ENCODE peak calls at places on chromosome 6, in six cellular contexts. One of them, this sample, is unnamed.

GRCh38 chr6:158122048-158122447 is 46.0 kb downstream of the SERAC1 start:
- DNase-seq in GM13976: no peak
- DNase-seq in AG20443: no peak
- DNase-seq in stimulated activated CD4-positive, alpha-beta T cell treated with anti-CD3 and anti-CD28 coated beads, Interleukin-12 subunit alpha, Interleukin-12 subunit beta, amount 100 ng/mL, for 24 hours: no peak
- DNase-seq in choroid plexus epithelial cell: no peak
- DNase-seq in T-helper 9 cell: no peak
- DNase-seq in this sample: no peak

GRCh38 chr6:169824848-169825557 is 73.6 kb downstream of the ERMARD start:
- DNase-seq in GM13976: no peak
- DNase-seq in AG20443: no peak
- DNase-seq in stimulated activated CD4-positive, alpha-beta T cell treated with anti-CD3 and anti-CD28 coated beads, Interleukin-12 subunit alpha, Interleukin-12 subunit beta, amount 100 ng/mL, for 24 hours: no peak
- DNase-seq in choroid plexus epithelial cell: no peak
- DNase-seq in T-helper 9 cell: no peak
- DNase-seq in this sample: no peak

GRCh38 chr6:135935951-135936601 is 84.6 kb downstream of the PDE7B start:
- DNase-seq in GM13976: no peak
- DNase-seq in AG20443: peak; percentile 55
- DNase-seq in stimulated activated CD4-positive, alpha-beta T cell treated with anti-CD3 and anti-CD28 coated beads, Interleukin-12 subunit alpha, Interleukin-12 subunit beta, amount 100 ng/mL, for 24 hours: no peak
- DNase-seq in choroid plexus epithelial cell: peak; percentile 76
- DNase-seq in T-helper 9 cell: no peak
- DNase-seq in this sample: no peak

GRCh38 chr6:11008821-11009220 is 35.3 kb downstream of the ELOVL2 start:
- DNase-seq in GM13976: no peak
- DNase-seq in AG20443: peak; percentile 49
- DNase-seq in stimulated activated CD4-positive, alpha-beta T cell treated with anti-CD3 and anti-CD28 coated beads, Interleukin-12 subunit alpha, Interleukin-12 subunit beta, amount 100 ng/mL, for 24 hours: no peak
- DNase-seq in choroid plexus epithelial cell: peak; percentile 75
- DNase-seq in T-helper 9 cell: no peak
- DNase-seq in this sample: no peak

GRCh38 chr6:2938004-2938631 is 33.2 kb downstream of the SERPINB6 start:
- DNase-seq in GM13976: no peak
- DNase-seq in AG20443: no peak
- DNase-seq in stimulated activated CD4-positive, alpha-beta T cell treated with anti-CD3 and anti-CD28 coated beads, Interleukin-12 subunit alpha, Interleukin-12 subunit beta, amount 100 ng/mL, for 24 hours: no peak
- DNase-seq in choroid plexus epithelial cell: no peak
- DNase-seq in T-helper 9 cell: no peak
- DNase-seq in this sample: no peak

GRCh38 chr6:133945158-133945557 is 7.9 kb upstream of the TBPL1 start:
- DNase-seq in GM13976: no peak
- DNase-seq in AG20443: peak; percentile 11
- DNase-seq in stimulated activated CD4-positive, alpha-beta T cell treated with anti-CD3 and anti-CD28 coated beads, Interleukin-12 subunit alpha, Interleukin-12 subunit beta, amount 100 ng/mL, for 24 hours: no peak
- DNase-seq in choroid plexus epithelial cell: peak; percentile 52
- DNase-seq in T-helper 9 cell: no peak
- DNase-seq in this sample: no peak

GRCh38 chr6:104753251-104753650 is 106.5 kb downstream of the HACE1 start:
- DNase-seq in GM13976: no peak
- DNase-seq in AG20443: no peak
- DNase-seq in stimulated activated CD4-positive, alpha-beta T cell treated with anti-CD3 and anti-CD28 coated beads, Interleukin-12 subunit alpha, Interleukin-12 subunit beta, amount 100 ng/mL, for 24 hours: no peak
- DNase-seq in choroid plexus epithelial cell: no peak
- DNase-seq in T-helper 9 cell: no peak
- DNase-seq in this sample: no peak

GRCh38 chr6:40325791-40326190 is 261.4 kb downstream of the LRFN2 start:
- DNase-seq in GM13976: no peak
- DNase-seq in AG20443: no peak
- DNase-seq in stimulated activated CD4-positive, alpha-beta T cell treated with anti-CD3 and anti-CD28 coated beads, Interleukin-12 subunit alpha, Interleukin-12 subunit beta, amount 100 ng/mL, for 24 hours: no peak
- DNase-seq in choroid plexus epithelial cell: no peak
- DNase-seq in T-helper 9 cell: no peak
- DNase-seq in this sample: no peak

GRCh38 chr6:151286192-151286591 is 46.4 kb downstream of the AKAP12 start:
- DNase-seq in GM13976: no peak
- DNase-seq in AG20443: no peak
- DNase-seq in stimulated activated CD4-positive, alpha-beta T cell treated with anti-CD3 and anti-CD28 coated beads, Interleukin-12 subunit alpha, Interleukin-12 subunit beta, amount 100 ng/mL, for 24 hours: no peak
- DNase-seq in choroid plexus epithelial cell: peak; percentile 41
- DNase-seq in T-helper 9 cell: no peak
- DNase-seq in this sample: no peak

GRCh38 chr6:109740787-109741186 is 49.7 kb downstream of the FIG4 start:
- DNase-seq in GM13976: no peak
- DNase-seq in AG20443: no peak
- DNase-seq in stimulated activated CD4-positive, alpha-beta T cell treated with anti-CD3 and anti-CD28 coated beads, Interleukin-12 subunit alpha, Interleukin-12 subunit beta, amount 100 ng/mL, for 24 hours: no peak
- DNase-seq in choroid plexus epithelial cell: no peak
- DNase-seq in T-helper 9 cell: no peak
- DNase-seq in this sample: no peak

GRCh38 chr6:12679291-12679690 is 37.3 kb upstream of the PHACTR1 start:
- DNase-seq in GM13976: no peak
- DNase-seq in AG20443: no peak
- DNase-seq in stimulated activated CD4-positive, alpha-beta T cell treated with anti-CD3 and anti-CD28 coated beads, Interleukin-12 subunit alpha, Interleukin-12 subunit beta, amount 100 ng/mL, for 24 hours: no peak
- DNase-seq in choroid plexus epithelial cell: no peak
- DNase-seq in T-helper 9 cell: no peak
- DNase-seq in this sample: no peak

GRCh38 chr6:35919085-35919826 is 1.6 kb downstream of the SRPK1 start:
- DNase-seq in GM13976: peak; percentile 44
- DNase-seq in AG20443: no peak
- DNase-seq in stimulated activated CD4-positive, alpha-beta T cell treated with anti-CD3 and anti-CD28 coated beads, Interleukin-12 subunit alpha, Interleukin-12 subunit beta, amount 100 ng/mL, for 24 hours: no peak
- DNase-seq in choroid plexus epithelial cell: peak; percentile 53
- DNase-seq in T-helper 9 cell: no peak
- DNase-seq in this sample: no peak

GRCh38 chr6:144715344-144715743 is 430.2 kb downstream of the UTRN start:
- DNase-seq in GM13976: no peak
- DNase-seq in AG20443: no peak
- DNase-seq in stimulated activated CD4-positive, alpha-beta T cell treated with anti-CD3 and anti-CD28 coated beads, Interleukin-12 subunit alpha, Interleukin-12 subunit beta, amount 100 ng/mL, for 24 hours: no peak
- DNase-seq in choroid plexus epithelial cell: no peak
- DNase-seq in T-helper 9 cell: no peak
- DNase-seq in this sample: no peak